ENCODE peak calls at places on chromosomes 16 and 17, in four cellular contexts. U is aorta, S is stomach, D is sigmoid colon. L is an unnamed sample. For H3K4me1, the result is how much of the 10 kb centered on the place peaks cover.

GRCh38 chr16:87538594-87538993 is 45.8 kb upstream of the ZCCHC14 start:
- DNase-seq in U (peak), S (no peak), D (no peak), L (no peak)

GRCh38 chr16:52446076-52446475 is 100.9 kb downstream of the TOX3 start:
- DNase-seq in U (no peak), S (no peak), D (no peak), L (peak)

GRCh38 chr17:64091571-64091970 is 38.4 kb downstream of the ERN1 start:
- DNase-seq in U (no peak), S (no peak), D (no peak), L (no peak)

GRCh38 chr17:3962217-3963069 is 1.8 kb downstream of the ATP2A3 start:
- DNase-seq in U (no peak), S (no peak), D (no peak), L (no peak)

GRCh38 chr16:55282441-55282840 is 41.6 kb upstream of the IRX6 start:
- DNase-seq in U (no peak), S (no peak), D (no peak), L (no peak)

GRCh38 chr17:72943826-72944689 is 148.4 kb downstream of the SLC39A11 start:
- DNase-seq in U (no peak), S (no peak), D (no peak), L (no peak)

GRCh38 chr16:64791756-64792155 is 330.1 kb downstream of the CDH11 start:
- DNase-seq in U (no peak), S (no peak), D (no peak), L (no peak)

GRCh38 chr17:3968017-3968416 is 3.8 kb upstream of the ATP2A3 start:
- DNase-seq in U (no peak), S (no peak), D (no peak), L (no peak)

GRCh38 chr17:28279411-28279810 is 39.6 kb upstream of the TMEM97 start:
- DNase-seq in U (no peak), S (no peak), D (no peak), L (no peak)

GRCh38 chr17:66275651-66276050 is 26.8 kb upstream of the PRKCA start:
- DNase-seq in U (peak), S (peak), D (no peak), L (peak)

GRCh38 chr17:2056221-2057129 is 1.6 kb downstream of the HIC1 start:
- DNase-seq in U (no peak), S (no peak), D (peak), L (no peak)

GRCh38 chr17:79840204-79840988 is 1.2 kb upstream of the CBX4 start:
- DNase-seq in U (peak), S (peak), D (peak), L (peak)

GRCh38 chr17:65941500-65941899 is 250.4 kb downstream of the CEP112 start:
- DNase-seq in U (no peak), S (no peak), D (no peak), L (no peak)

GRCh38 chr16:10866196-10866976 is 10.6 kb upstream of the CIITA start:
- DNase-seq in U (no peak), S (no peak), D (no peak), L (no peak)

GRCh38 chr17:31549121-31549524 is 157.6 kb downstream of the RAB11FIP4 start:
- DNase-seq in U (no peak), S (no peak), D (no peak), L (peak)

GRCh38 chr17:51260237-51260959 is at the start of gene UTP18:
- DNase-seq in U (peak), S (peak), D (peak), L (peak)

GRCh38 chr17:12104831-12105230 is 84.2 kb downstream of the MAP2K4 start:
- DNase-seq in U (no peak), S (no peak), D (no peak), L (no peak)

GRCh38 chr17:64786337-64786736 is 124.2 kb upstream of the SMURF2 start:
- DNase-seq in U (no peak), S (no peak), D (peak), L (peak)

GRCh38 chr17:4582101-4582501 is 2.2 kb upstream of the SMTNL2 start:
- DNase-seq in U (peak), S (no peak), D (no peak), L (no peak)

GRCh38 chr16:70430667-70431536 is 8.0 kb downstream of the ST3GAL2 start:
- DNase-seq in U (no peak), S (no peak), D (no peak), L (peak)

DNA sequence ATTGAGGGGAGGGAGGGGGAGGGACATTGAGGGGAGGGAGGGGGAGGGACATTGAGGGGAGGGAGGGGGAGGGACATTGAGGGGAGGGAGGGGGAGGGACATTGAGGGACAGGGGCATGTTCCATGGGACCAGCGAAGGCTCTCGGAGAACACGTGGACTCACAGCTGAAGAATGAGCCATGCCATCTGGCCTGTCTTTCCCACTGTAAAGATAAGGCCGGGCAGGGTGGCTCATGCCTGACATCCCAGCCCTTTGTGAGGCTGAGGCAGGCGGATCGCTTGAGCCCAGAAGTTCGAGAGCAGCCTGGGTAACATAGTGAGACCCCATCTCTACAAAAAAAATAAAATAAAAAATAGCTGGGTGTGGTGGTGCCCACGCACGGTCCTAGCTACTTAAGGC is 32.5 kb downstream of the RPH3AL start:
- DNase-seq in U (peak), S (no peak), D (peak), L (no peak)
- H3K4me3 ChIP-seq in U (no peak), S (no peak), D (no peak), L (no peak)

GRCh38 chr17:18318771-18319450 is 3.8 kb downstream of the SMCR8 start:
- DNase-seq in U (no peak), S (no peak), D (peak), L (no peak)
- H3K4me1 ChIP-seq in U (under half), S (half or more), D (under half), L (under half)

GRCh38 chr17:41451154-41451728 is 10.5 kb upstream of the KRT38 start:
- DNase-seq in U (no peak), S (no peak), D (no peak), L (no peak)
- H3K4me3 ChIP-seq in U (no peak), S (no peak), D (no peak), L (no peak)

GRCh38 chr16:67115649-67116048 is 5.9 kb downstream of the PHAF1 start:
- DNase-seq in U (no peak), S (no peak), D (peak), L (no peak)

GRCh38 chr16:67110136-67110847 is 551 bp downstream of the PHAF1 start:
- DNase-seq in U (no peak), S (no peak), D (no peak), L (peak)

GRCh38 chr16:67111951-67112444 is 2.3 kb downstream of the PHAF1 start:
- DNase-seq in U (no peak), S (no peak), D (no peak), L (no peak)

GRCh38 chr16:67114793-67115192 is 5.1 kb downstream of the PHAF1 start:
- DNase-seq in U (no peak), S (no peak), D (no peak), L (no peak)

GRCh38 chr16:67112591-67113399 is 3.1 kb downstream of the PHAF1 start:
- DNase-seq in U (no peak), S (no peak), D (no peak), L (peak)
- H3K4me1 ChIP-seq in U (under half), S (half or more), D (under half), L (under half)

DNA sequence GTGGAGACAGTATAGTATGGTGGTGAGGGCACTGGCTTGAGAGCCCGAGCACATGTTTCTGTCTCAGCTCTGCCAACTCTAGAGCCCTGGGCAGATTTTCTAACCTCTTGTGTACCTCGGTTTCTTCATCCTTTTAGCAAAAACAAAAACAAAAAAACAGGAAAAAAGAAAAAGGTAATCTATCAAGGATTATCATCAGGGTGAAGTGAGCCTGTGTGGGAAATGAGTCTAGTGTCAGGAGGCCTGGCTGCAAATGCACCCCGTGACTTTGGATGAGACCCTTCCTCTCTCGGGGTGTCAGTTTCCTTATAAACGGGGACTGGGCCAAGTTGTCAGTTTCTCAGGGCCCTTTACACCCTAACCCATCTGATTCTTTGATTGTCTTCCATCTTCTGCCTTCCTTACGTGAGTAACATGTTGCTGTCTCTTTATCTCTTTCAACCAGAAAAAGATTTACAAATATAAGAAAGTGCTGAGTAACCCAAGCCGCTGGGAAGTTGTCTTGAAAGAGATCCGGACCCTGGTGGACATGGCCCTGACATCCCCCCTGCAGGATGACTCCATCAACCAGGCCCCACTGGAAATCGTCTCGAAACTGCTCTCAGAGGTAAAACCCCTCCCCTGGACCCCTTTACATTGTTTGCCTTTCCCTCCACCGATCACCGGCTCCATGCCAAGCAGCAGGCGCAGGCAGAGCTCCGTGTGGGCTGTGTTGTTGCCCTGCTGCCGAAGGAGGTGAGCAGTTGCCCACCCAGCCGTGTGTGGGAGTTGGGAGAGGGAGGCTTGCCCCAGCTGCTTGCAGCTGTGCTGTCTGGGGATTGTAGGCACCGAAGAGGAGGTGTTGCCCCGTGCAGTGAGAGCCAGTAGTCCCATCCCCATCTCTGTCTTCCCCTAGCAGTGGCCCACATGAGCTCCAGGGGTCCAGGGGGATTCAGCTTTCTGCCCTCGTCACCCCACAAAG is 127.1 kb upstream of the PLCG2 start:
- DNase-seq in U (no peak), S (no peak), D (no peak), L (no peak)
- H3K4me3 ChIP-seq in U (no peak), S (peak), D (peak), L (peak)

GRCh38 chr17:8120520-8121443 is 2.5 kb upstream of the ALOXE3 start:
- DNase-seq in U (peak), S (peak), D (peak), L (peak)
- H3K4me1 ChIP-seq in U (under half), S (half or more), D (under half), L (under half)

GRCh38 chr16:57862698-57863433 is 60.6 kb upstream of the KIFC3 start:
- DNase-seq in U (no peak), S (no peak), D (no peak), L (peak)

GRCh38 chr16:57867000-57867561 is 64.8 kb upstream of the KIFC3 start:
- DNase-seq in U (no peak), S (no peak), D (no peak), L (no peak)

GRCh38 chr16:57863434-57864160 is 61.3 kb upstream of the KIFC3 start:
- DNase-seq in U (peak), S (peak), D (peak), L (peak)

GRCh38 chr16:57866529-57866918 is 64.2 kb upstream of the KIFC3 start:
- DNase-seq in U (no peak), S (no peak), D (no peak), L (no peak)

DNA sequence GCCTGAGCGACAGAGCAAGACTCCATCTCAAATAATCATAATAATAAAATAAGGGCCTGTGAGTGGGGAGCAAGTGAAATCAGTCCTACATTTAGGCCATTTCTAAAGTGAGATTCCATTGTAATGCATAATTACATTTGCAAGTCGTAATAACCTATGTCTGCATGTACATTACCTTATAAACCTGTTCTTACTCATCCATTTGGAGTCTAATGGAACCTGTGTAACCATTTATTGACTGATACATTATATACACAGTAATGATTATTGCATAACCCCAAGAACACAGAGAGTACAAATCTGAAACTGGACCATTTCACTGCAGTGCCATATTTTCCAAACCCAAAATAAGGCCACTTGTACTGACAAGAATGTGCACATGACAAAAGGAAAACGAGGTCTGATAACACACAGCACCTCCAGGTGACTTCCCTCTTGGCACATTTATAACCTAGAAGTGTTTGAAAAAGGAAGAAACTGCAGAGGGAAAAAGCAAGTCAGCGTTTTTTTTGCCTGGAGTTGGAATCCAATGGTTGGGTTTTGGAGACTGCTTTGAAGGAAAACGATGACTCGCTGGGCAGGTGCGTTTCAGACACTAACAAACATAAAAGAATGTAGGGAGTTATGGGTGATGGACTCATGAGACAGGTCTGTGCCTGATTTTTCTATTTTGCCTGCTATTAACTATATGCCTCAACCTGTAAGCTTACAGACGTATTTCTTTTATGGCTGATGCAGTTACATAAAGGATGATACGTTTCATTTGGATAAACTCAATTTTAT is 63.6 kb upstream of the KIFC3 start:
- DNase-seq in U (no peak), S (no peak), D (no peak), L (no peak)
- H3K4me3 ChIP-seq in U (no peak), S (no peak), D (no peak), L (no peak)

GRCh38 chr16:68234188-68235104 is 1.5 kb downstream of the ESRP2 start:
- DNase-seq in U (peak), S (peak), D (peak), L (peak)

GRCh38 chr16:68233085-68233834 is 2.7 kb downstream of the ESRP2 start:
- DNase-seq in U (no peak), S (no peak), D (peak), L (no peak)

GRCh38 chr16:68232335-68232734 is 3.6 kb downstream of the ESRP2 start:
- DNase-seq in U (peak), S (no peak), D (peak), L (no peak)

GRCh38 chr16:68235105-68235881 is 634 bp downstream of the ESRP2 start:
- DNase-seq in U (peak), S (peak), D (peak), L (peak)

GRCh38 chr16:68233835-68234187 is 2.1 kb downstream of the ESRP2 start:
- DNase-seq in U (no peak), S (no peak), D (peak), L (no peak)
- H3K4me1 ChIP-seq in U (under half), S (half or more), D (under half), L (under half)

GRCh38 chr17:68289473-68289872 is 1.5 kb downstream of the SLC16A6 start:
- DNase-seq in U (no peak), S (no peak), D (no peak), L (no peak)
- H3K4me3 ChIP-seq in U (no peak), S (peak), D (no peak), L (no peak)

DNA sequence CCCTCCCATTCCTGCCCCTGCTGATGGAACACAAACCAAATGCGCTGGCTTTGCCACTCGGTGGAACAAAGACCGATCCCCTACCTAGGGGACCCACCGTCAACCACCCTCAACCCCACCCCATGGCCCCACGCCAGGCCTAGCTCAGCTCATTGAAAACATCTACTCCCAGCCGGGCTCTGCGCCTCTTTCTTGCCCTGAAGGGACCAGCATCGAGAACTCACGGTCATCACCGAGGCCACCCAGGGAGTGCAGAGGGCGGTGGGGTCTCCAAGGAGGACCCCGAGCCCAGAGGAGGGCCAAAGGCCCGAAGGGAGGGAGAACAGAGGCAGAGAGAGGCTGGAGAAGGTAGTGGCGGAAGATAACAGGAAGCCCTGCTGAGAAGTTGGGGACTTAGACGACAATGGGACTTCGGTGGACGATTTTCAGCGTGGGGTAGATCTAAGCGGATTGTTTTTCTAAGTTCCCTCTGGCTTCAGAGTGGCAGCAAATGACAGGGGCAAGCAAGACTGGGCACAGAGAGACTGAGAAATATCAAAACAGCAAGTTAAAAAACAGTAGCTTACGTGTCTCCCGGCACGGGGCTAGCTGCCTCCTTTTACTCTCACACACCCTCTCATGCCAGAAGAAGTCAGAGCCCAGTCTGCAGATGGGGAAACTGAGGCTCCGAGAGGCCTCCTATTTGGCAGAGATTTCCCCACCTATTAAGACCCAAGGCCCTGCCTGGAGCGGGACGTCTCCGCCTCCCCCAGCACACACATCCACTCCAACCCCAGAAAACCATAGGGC is 1.1 kb downstream of the CARHSP1 start:
- DNase-seq in U (peak), S (peak), D (peak), L (peak)
- H3K4me1 ChIP-seq in U (under half), S (half or more), D (under half), L (under half)

L was measured in small intestine.